ENCODE peak calls at places on chromosomes 5 and 9, in six cellular contexts. P is fibroblast of the aortic adventitia; T is activated CD4-positive, alpha-beta T cell treated with anti-CD3 and anti-CD28 coated beads, Interleukin-2, amount 50 U/mL, for 24 hours; O is Caki2; Z is Peyer's patch; V is iPS DF 6.9. C is an unnamed sample.

GRCh38 chr5:106818552-106818951 is 852.2 kb downstream of the EFNA5 start:
- DNase-seq in O (no peak), Z (no peak), P (no peak), T (no peak), V (no peak), C (no peak)

GRCh38 chr9:7088598-7088997 is 330.8 kb downstream of the KDM4C start:
- DNase-seq in T (no peak), Z (no peak), P (peak), O (no peak), V (no peak), C (no peak)

GRCh38 chr5:36875789-36876388 is 680 bp upstream of the NIPBL start:
- DNase-seq in V (no peak), Z (peak), O (peak), P (peak), T (peak), C (peak)

GRCh38 chr5:113451797-113452196 is 17.0 kb upstream of the TSSK1B start:
- DNase-seq in P (peak), T (no peak), V (no peak), Z (no peak), O (no peak), C (no peak)

GRCh38 chr5:72883850-72884249 is 67.4 kb downstream of the TNPO1 start:
- DNase-seq in P (no peak), V (no peak), Z (no peak), T (no peak), O (no peak), C (no peak)

GRCh38 chr9:116937361-116937760 is 250.3 kb downstream of the TRIM32 start:
- DNase-seq in T (no peak), V (no peak), O (no peak), P (no peak), Z (no peak), C (no peak)

GRCh38 chr5:28726815-28727214 is 1688.4 kb upstream of the CDH9 start:
- DNase-seq in V (no peak), P (no peak), T (no peak), O (no peak), Z (no peak), C (no peak)

GRCh38 chr5:80408475-80408875 is 611 bp downstream of the ZFYVE16 start:
- DNase-seq in Z (peak), P (peak), T (peak), O (no peak), V (peak), C (peak)

GRCh38 chr9:35517552-35518211 is 27.8 kb downstream of the RUSC2 start:
- DNase-seq in T (no peak), Z (no peak), O (no peak), V (no peak), P (no peak), C (no peak)

GRCh38 chr5:142320851-142321560 is 3.8 kb downstream of the SPRY4 start:
- DNase-seq in O (no peak), P (peak), T (no peak), Z (no peak), V (no peak), C (no peak)

GRCh38 chr5:60685700-60686099 is 14.3 kb downstream of the DEPDC1B start:
- DNase-seq in O (no peak), V (no peak), T (no peak), P (no peak), Z (no peak), C (no peak)

GRCh38 chr5:1139806-1140187 is 27.9 kb upstream of the SLC12A7 start:
- DNase-seq in O (peak), Z (no peak), V (no peak), P (no peak), T (no peak), C (no peak)

GRCh38 chr5:107513337-107514125 is 157.2 kb downstream of the EFNA5 start:
- DNase-seq in V (no peak), O (peak), Z (no peak), P (no peak), T (no peak), C (no peak)

GRCh38 chr5:141934099-141934844 is 10.6 kb downstream of the DELE1 start:
- DNase-seq in V (no peak), T (no peak), P (peak), O (no peak), Z (peak), C (no peak)

GRCh38 chr5:155587458-155587857 is 573.9 kb downstream of the KIF4B start:
- DNase-seq in Z (no peak), V (no peak), T (no peak), O (peak), P (no peak), C (no peak)

GRCh38 chr5:36392818-36393217 is 91.1 kb upstream of the RANBP3L start:
- DNase-seq in Z (no peak), V (no peak), P (peak), T (no peak), O (no peak), C (no peak)

GRCh38 chr5:33494476-33494875 is 53.7 kb downstream of the TARS1 start:
- DNase-seq in V (no peak), Z (no peak), P (no peak), O (no peak), T (no peak), C (no peak)

GRCh38 chr5:88680253-88681132 is 202.5 kb downstream of the MEF2C start:
- DNase-seq in P (peak), O (peak), V (no peak), Z (peak), T (peak), C (peak)

GRCh38 chr9:82682431-82682830 is 380.5 kb downstream of the RASEF start:
- DNase-seq in T (no peak), Z (no peak), P (no peak), V (no peak), O (no peak), C (no peak)

GRCh38 chr5:71887680-71888079 is 168.6 kb downstream of the CARTPT start:
- DNase-seq in Z (no peak), P (peak), V (no peak), T (peak), O (peak), C (peak)

GRCh38 chr5:136058031-136058971 is 29.5 kb downstream of the TGFBI start:
- DNase-seq in O (peak), P (peak), Z (no peak), V (no peak), T (no peak), C (peak)

GRCh38 chr5:59143926-59144333 is 561.1 kb downstream of the RAB3C start:
- DNase-seq in T (no peak), O (no peak), Z (no peak), P (no peak), V (no peak), C (no peak)

GRCh38 chr5:67591491-67591890 is 394.9 kb upstream of the CD180 start:
- DNase-seq in T (no peak), V (no peak), P (no peak), Z (no peak), O (no peak), C (no peak)

GRCh38 chr5:180632768-180633167 is 16.6 kb downstream of the FLT4 start:
- DNase-seq in O (no peak), V (no peak), T (no peak), P (no peak), Z (no peak), C (no peak)

GRCh38 chr5:16727937-16728336 is 111.1 kb upstream of the RETREG1 start:
- DNase-seq in Z (peak), T (no peak), O (no peak), V (no peak), P (no peak), C (no peak)

GRCh38 chr9:35666045-35666444 is 1.1 kb upstream of the ARHGEF39 start:
- DNase-seq in Z (no peak), P (peak), O (no peak), T (no peak), V (no peak), C (no peak)

GRCh38 chr9:119967867-119968535 is 598.8 kb upstream of the BRINP1 start:
- DNase-seq in T (no peak), V (no peak), Z (no peak), P (no peak), O (no peak), C (no peak)

GRCh38 chr5:41435276-41435675 is 75.1 kb downstream of the PLCXD3 start:
- DNase-seq in T (no peak), P (no peak), O (no peak), Z (no peak), V (no peak), C (no peak)

GRCh38 chr5:178229861-178230260 is 2.7 kb downstream of the PHYKPL start:
- DNase-seq in O (no peak), T (no peak), P (no peak), V (no peak), Z (no peak), C (no peak)

GRCh38 chr9:123787411-123787810 is 142.5 kb downstream of the DENND1A start:
- DNase-seq in P (no peak), Z (no peak), V (no peak), O (no peak), T (no peak), C (no peak)

GRCh38 chr5:157267766-157268480 is 2.0 kb downstream of the CYFIP2 start:
- DNase-seq in Z (no peak), P (no peak), O (no peak), T (no peak), V (no peak), C (no peak)

GRCh38 chr9:90770927-90771326 is 30.7 kb upstream of the SYK start:
- DNase-seq in V (no peak), O (no peak), P (no peak), T (no peak), Z (no peak), C (no peak)

GRCh38 chr5:43425965-43426364 is 13.8 kb upstream of the CCL28 start:
- DNase-seq in P (peak), Z (no peak), V (no peak), O (peak), T (no peak), C (peak)